ENCODE peak calls at places on chromosome 17, in eight cellular contexts. N, S, B, F, L, X, K and W are unnamed samples.

GRCh38 chr17:70225272-70225671 is 55.9 kb downstream of the KCNJ2 start:
- DNase-seq in F (no peak), N (no peak), B (no peak), X (no peak), S (no peak), L (no peak), K (no peak), W (no peak)

GRCh38 chr17:31550389-31551056 is 159.0 kb downstream of the RAB11FIP4 start:
- DNase-seq in S (peak; percentile 78), F (no peak), L (no peak), N (no peak), B (no peak), K (no peak), X (no peak), W (no peak)

GRCh38 chr17:49585422-49586027 is 9.9 kb downstream of the NXPH3 start:
- DNase-seq in K (no peak), X (no peak), N (no peak), L (no peak), F (no peak), S (peak; percentile 43), B (no peak), W (no peak)

GRCh38 chr17:4584835-4585187 is 482 bp downstream of the SMTNL2 start:
- DNase-seq in S (no peak), K (peak; percentile 24), N (no peak), B (no peak), X (no peak), L (no peak), F (no peak), W (no peak)

GRCh38 chr17:14118951-14119350 is 49.6 kb downstream of the COX10 start:
- DNase-seq in F (no peak), S (no peak), L (no peak), B (no peak), N (no peak), X (no peak), K (no peak), W (no peak)

GRCh38 chr17:82153745-82154375 is 55.8 kb upstream of the FASN start:
- DNase-seq in L (peak; percentile 71), N (peak; percentile 86), X (peak; percentile 24), F (peak; percentile 92), S (peak; percentile 82), B (peak; percentile 61), K (peak; percentile 85), W (peak; percentile 94)

GRCh38 chr17:33945641-33946546 is 309.2 kb upstream of the CCL2 start:
- DNase-seq in L (no peak), X (no peak), K (no peak), S (no peak), N (no peak), F (no peak), B (no peak), W (no peak)

GRCh38 chr17:45313419-45313771 is 3.4 kb downstream of the MAP3K14 start:
- DNase-seq in N (no peak), X (no peak), S (no peak), L (no peak), K (no peak), B (no peak), F (peak; percentile 65), W (no peak)